ENCODE peak calls at places on chromosomes 3 and 15, in nine cellular contexts. One of them, this sample, is unnamed.

GRCh38 chr15:79673416-79674123 is 223.2 kb downstream of the MTHFS start:
- DNase-seq in adrenal gland: no peak
- DNase-seq in HFF-Myc: peak
- DNase-seq in GM23338: peak
- DNase-seq in neural crest cell: no peak
- DNase-seq in left ventricle myocardium inferior: no peak
- DNase-seq in CD8-positive, alpha-beta T cell: no peak
- DNase-seq in GM18507: peak
- DNase-seq in foreskin fibroblast: peak
- DNase-seq in this sample: no peak

GRCh38 chr15:74891469-74891868 is 1.6 kb downstream of the MPI start:
- DNase-seq in GM23338: no peak
- DNase-seq in GM18507: no peak
- DNase-seq in CD8-positive, alpha-beta T cell: no peak
- DNase-seq in left ventricle myocardium inferior: no peak
- DNase-seq in foreskin fibroblast: no peak
- DNase-seq in HFF-Myc: no peak
- DNase-seq in adrenal gland: peak
- DNase-seq in neural crest cell: no peak
- DNase-seq in this sample: no peak

GRCh38 chr3:49929333-49930240 is at the start of gene MON1A:
- DNase-seq in left ventricle myocardium inferior: peak
- DNase-seq in GM23338: peak
- DNase-seq in CD8-positive, alpha-beta T cell: peak
- DNase-seq in neural crest cell: peak
- DNase-seq in GM18507: peak
- DNase-seq in adrenal gland: peak
- DNase-seq in HFF-Myc: peak
- DNase-seq in foreskin fibroblast: peak
- DNase-seq in this sample: peak

GRCh38 chr3:47266709-47267489 is 15.7 kb downstream of the KIF9 start:
- DNase-seq in CD8-positive, alpha-beta T cell: peak
- DNase-seq in GM23338: no peak
- DNase-seq in left ventricle myocardium inferior: peak
- DNase-seq in GM18507: no peak
- DNase-seq in adrenal gland: peak
- DNase-seq in HFF-Myc: peak
- DNase-seq in neural crest cell: no peak
- DNase-seq in foreskin fibroblast: peak
- DNase-seq in this sample: peak

GRCh38 chr3:39804951-39805350 is 4.5 kb upstream of the MYRIP start:
- DNase-seq in HFF-Myc: no peak
- DNase-seq in CD8-positive, alpha-beta T cell: no peak
- DNase-seq in foreskin fibroblast: peak
- DNase-seq in GM23338: no peak
- DNase-seq in neural crest cell: no peak
- DNase-seq in GM18507: no peak
- DNase-seq in left ventricle myocardium inferior: no peak
- DNase-seq in adrenal gland: no peak
- DNase-seq in this sample: no peak

GRCh38 chr3:161474691-161475090 is 21.9 kb upstream of the OTOL1 start:
- DNase-seq in neural crest cell: no peak
- DNase-seq in adrenal gland: no peak
- DNase-seq in GM18507: no peak
- DNase-seq in left ventricle myocardium inferior: no peak
- DNase-seq in CD8-positive, alpha-beta T cell: no peak
- DNase-seq in foreskin fibroblast: no peak
- DNase-seq in GM23338: no peak
- DNase-seq in HFF-Myc: no peak
- DNase-seq in this sample: no peak

GRCh38 chr15:31215490-31216209 is 111.0 kb upstream of the KLF13 start:
- DNase-seq in GM18507: peak
- DNase-seq in neural crest cell: peak
- DNase-seq in left ventricle myocardium inferior: peak
- DNase-seq in foreskin fibroblast: peak
- DNase-seq in CD8-positive, alpha-beta T cell: peak
- DNase-seq in GM23338: peak
- DNase-seq in HFF-Myc: no peak
- DNase-seq in adrenal gland: peak
- DNase-seq in this sample: peak

GRCh38 chr3:115626006-115626409 is 2.7 kb downstream of the GAP43 start:
- DNase-seq in GM23338: peak
- DNase-seq in left ventricle myocardium inferior: no peak
- DNase-seq in GM18507: no peak
- DNase-seq in adrenal gland: no peak
- DNase-seq in HFF-Myc: no peak
- DNase-seq in foreskin fibroblast: no peak
- DNase-seq in neural crest cell: no peak
- DNase-seq in CD8-positive, alpha-beta T cell: no peak
- DNase-seq in this sample: no peak

GRCh38 chr15:85692873-85693272 is 101.9 kb downstream of the KLHL25 start:
- DNase-seq in left ventricle myocardium inferior: no peak
- DNase-seq in adrenal gland: no peak
- DNase-seq in foreskin fibroblast: no peak
- DNase-seq in HFF-Myc: no peak
- DNase-seq in neural crest cell: no peak
- DNase-seq in GM23338: no peak
- DNase-seq in CD8-positive, alpha-beta T cell: peak
- DNase-seq in GM18507: no peak
- DNase-seq in this sample: no peak

GRCh38 chr3:188126271-188126670 is 27.7 kb upstream of the LPP start:
- DNase-seq in GM18507: no peak
- DNase-seq in GM23338: no peak
- DNase-seq in HFF-Myc: no peak
- DNase-seq in CD8-positive, alpha-beta T cell: no peak
- DNase-seq in neural crest cell: no peak
- DNase-seq in left ventricle myocardium inferior: no peak
- DNase-seq in foreskin fibroblast: no peak
- DNase-seq in adrenal gland: no peak
- DNase-seq in this sample: no peak

GRCh38 chr15:39079296-39079834 is 501.5 kb upstream of the THBS1 start:
- DNase-seq in GM18507: no peak
- DNase-seq in neural crest cell: no peak
- DNase-seq in foreskin fibroblast: no peak
- DNase-seq in GM23338: no peak
- DNase-seq in left ventricle myocardium inferior: no peak
- DNase-seq in CD8-positive, alpha-beta T cell: no peak
- DNase-seq in HFF-Myc: peak
- DNase-seq in adrenal gland: no peak
- DNase-seq in this sample: no peak

GRCh38 chr3:14861031-14861430 is 42.3 kb downstream of the FGD5 start:
- DNase-seq in CD8-positive, alpha-beta T cell: no peak
- DNase-seq in foreskin fibroblast: no peak
- DNase-seq in GM23338: no peak
- DNase-seq in GM18507: no peak
- DNase-seq in adrenal gland: no peak
- DNase-seq in left ventricle myocardium inferior: no peak
- DNase-seq in neural crest cell: no peak
- DNase-seq in HFF-Myc: no peak
- DNase-seq in this sample: no peak

This sample was measured in right atrium auricular region.